ENCODE peak calls at places on chromosomes 12 and 14, in six cellular contexts. F, U, N, O, P and I are unnamed samples.

GRCh38 chr12:64256166-64256800 is 34.2 kb upstream of the KICS2 start:
- DNase-seq in F (no peak), U (no peak), N (no peak), O (no peak), P (peak; percentile 84), I (no peak)

GRCh38 chr12:22100952-22101748 is 55.1 kb downstream of the CMAS start:
- DNase-seq in F (no peak), U (no peak), N (peak; percentile 15), O (peak; percentile 46), P (peak; percentile 65), I (no peak)

GRCh38 chr12:8057839-8058238 is 8.3 kb downstream of the C3AR1 start:
- DNase-seq in F (no peak), U (no peak), N (no peak), O (no peak), P (peak; percentile 83), I (no peak)

GRCh38 chr14:52313903-52314481 is at the start of gene PTGER2:
- DNase-seq in F (peak; percentile 95), U (peak; percentile 14), N (peak; percentile 69), O (peak; percentile 93), P (peak; percentile 97), I (no peak)

GRCh38 chr14:98548071-98548686 is 723.8 kb downstream of the BCL11B start:
- DNase-seq in F (no peak), U (no peak), N (no peak), O (no peak), P (no peak), I (no peak)

GRCh38 chr12:33560653-33561208 is 121.1 kb upstream of the SYT10 start:
- DNase-seq in F (no peak), U (no peak), N (no peak), O (no peak), P (no peak), I (no peak)

GRCh38 chr14:100039903-100040302 is 25.3 kb upstream of the EVL start:
- DNase-seq in F (no peak), U (no peak), N (no peak), O (no peak), P (no peak), I (no peak)

GRCh38 chr14:95196826-95197497 is 39.6 kb upstream of the DICER1 start:
- DNase-seq in F (no peak), U (no peak), N (no peak), O (no peak), P (no peak), I (no peak)

GRCh38 chr14:94132285-94132887 is 3.0 kb upstream of the IFI27L2 start:
- DNase-seq in F (no peak), U (no peak), N (peak; percentile 49), O (peak; percentile 66), P (peak; percentile 83), I (no peak)

GRCh38 chr14:104206281-104206904 is 68.0 kb downstream of the KIF26A start:
- DNase-seq in F (no peak), U (no peak), N (no peak), O (peak; percentile 61), P (no peak), I (peak; percentile 41)

GRCh38 chr14:79554816-79555215 is 656.5 kb downstream of the DIO2 start:
- DNase-seq in F (no peak), U (no peak), N (no peak), O (no peak), P (no peak), I (no peak)

GRCh38 chr14:67241416-67242362 is at the start of gene PALS1:
- DNase-seq in F (no peak), U (no peak), N (no peak), O (no peak), P (peak; percentile 94), I (peak; percentile 53)

GRCh38 chr14:94505206-94505605 is 4.1 kb downstream of the SERPINA12 start:
- DNase-seq in F (no peak), U (no peak), N (no peak), O (no peak), P (no peak), I (no peak)

DNA sequence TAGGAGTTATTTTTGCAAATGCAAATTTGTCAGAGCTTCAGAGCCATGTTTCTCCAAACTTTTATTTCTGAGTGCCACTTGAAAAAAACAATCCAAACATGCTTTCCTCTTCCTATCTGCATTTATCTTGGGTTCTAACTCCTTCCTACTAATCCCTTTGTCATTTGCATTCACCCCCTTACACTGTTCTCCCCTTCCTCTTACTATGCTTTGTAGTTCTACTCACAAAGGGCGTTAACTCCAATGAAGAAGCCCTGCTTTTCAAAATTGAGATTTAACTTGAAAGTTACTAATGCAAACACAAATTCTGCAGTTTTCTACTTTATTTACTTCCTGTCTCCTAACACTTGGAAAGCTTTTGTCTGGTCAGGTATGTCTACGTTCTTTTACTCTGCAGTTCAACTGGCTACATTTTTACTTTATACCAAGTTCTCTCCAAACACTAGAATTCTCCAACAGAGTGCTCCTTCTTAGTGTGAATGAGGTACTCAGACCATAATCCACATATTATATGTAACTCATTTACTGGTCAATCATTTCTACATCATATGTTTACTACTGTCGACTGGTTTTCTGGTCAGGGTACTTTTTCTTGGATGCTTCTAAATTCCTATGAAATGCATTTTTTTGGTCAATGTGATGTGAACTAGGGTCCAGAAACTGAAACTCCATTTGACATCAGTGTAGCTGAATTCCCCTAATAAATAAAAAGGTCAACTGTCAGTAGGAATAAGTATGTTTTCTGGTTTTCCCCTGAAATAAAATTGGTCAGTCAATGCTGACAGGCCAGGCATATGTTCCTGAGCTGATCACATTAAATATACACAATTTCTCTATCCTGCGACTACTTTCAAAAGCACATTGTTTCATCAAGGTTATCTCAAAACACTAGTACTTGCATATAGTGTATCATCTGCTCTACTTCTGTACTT is 51.2 kb upstream of the OR5AU1 start:
- DNase-seq in F (no peak), U (no peak), N (no peak), O (no peak), P (no peak), I (no peak)
- H3K27ac ChIP-seq in F (no peak overlapping the region), U (no peak overlapping the region), N (no peak overlapping the region), O (no peak overlapping the region), P (no peak overlapping the region), I (no peak overlapping the region)

DNA sequence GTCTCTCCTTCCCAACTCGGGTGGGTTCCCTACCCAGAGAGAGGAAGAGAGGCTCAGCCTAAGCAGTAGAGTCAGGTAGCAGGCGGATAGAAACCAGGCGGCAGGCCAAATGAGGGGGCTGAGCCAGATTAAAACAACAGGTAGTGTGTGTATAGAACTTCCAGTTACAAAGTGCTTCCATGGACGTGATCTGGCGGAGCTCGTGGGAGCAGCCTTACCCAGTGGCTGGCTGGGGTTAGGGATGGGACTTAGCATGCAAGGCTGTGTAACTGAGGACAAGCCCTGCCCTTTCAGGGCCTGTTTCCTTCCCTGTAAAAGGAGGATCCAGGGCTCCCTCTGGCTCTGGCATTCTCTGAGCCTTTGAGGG is 8.3 kb downstream of the KRT80 start:
- DNase-seq in F (no peak), U (no peak), N (no peak), O (no peak), P (no peak), I (no peak)
- H3K27ac ChIP-seq in F (no peak overlapping the region), U (peak overlapping the region; percentile 76), N (no peak overlapping the region), O (peak overlapping the region; percentile 24), P (no peak overlapping the region), I (no peak overlapping the region)

GRCh38 chr14:28760431-28760996 is 6.1 kb upstream of the FOXG1 start:
- DNase-seq in F (no peak), U (no peak), N (no peak), O (no peak), P (no peak), I (no peak)
- H3K27ac ChIP-seq in F (no peak overlapping the region), U (no peak overlapping the region), N (no peak overlapping the region), O (no peak overlapping the region), P (no peak overlapping the region), I (peak overlapping the region; percentile 94)

DNA sequence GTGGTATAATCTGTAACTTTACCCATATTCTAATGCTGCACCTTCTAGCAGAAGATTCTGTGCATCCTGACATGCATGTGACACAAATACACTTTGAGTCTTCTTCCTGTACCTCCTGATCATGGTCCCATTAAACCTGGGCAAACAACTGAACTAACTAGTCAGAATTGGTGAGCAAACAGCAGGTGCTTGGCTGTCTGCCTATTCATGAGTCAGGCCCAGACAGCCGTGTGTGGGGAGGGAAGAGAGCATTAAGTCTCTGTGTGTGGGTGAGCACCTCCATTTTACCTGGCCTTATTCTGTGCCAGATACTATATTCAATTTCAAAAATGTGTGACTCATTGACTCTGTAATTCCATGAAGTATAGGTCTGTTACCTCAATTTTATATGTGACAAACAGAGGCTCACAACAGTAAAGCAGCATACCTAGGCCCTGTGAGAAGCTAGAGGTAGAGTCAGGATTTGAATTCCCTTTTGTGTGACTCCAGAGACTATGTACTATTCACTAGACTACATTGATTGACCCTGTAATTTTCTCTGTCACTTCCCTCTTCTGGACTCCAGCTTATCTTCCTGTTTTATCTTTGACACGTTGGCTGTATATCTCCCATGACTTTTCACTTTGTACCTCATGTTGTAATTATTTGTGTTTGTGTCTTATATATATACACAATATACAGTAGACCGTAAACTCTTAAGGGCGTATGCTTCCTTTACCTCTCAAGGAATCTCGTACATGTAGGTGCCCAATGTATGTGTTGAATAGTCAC is 32.2 kb downstream of the SUSD6 start:
- DNase-seq in F (peak; percentile 63), U (no peak), N (no peak), O (peak; percentile 90), P (peak; percentile 54), I (no peak)
- H3K27ac ChIP-seq in F (peak overlapping the region; percentile 32), U (peak overlapping the region; percentile 53), N (no peak overlapping the region), O (peak overlapping the region; percentile 74), P (no peak overlapping the region), I (no peak overlapping the region)

DNA sequence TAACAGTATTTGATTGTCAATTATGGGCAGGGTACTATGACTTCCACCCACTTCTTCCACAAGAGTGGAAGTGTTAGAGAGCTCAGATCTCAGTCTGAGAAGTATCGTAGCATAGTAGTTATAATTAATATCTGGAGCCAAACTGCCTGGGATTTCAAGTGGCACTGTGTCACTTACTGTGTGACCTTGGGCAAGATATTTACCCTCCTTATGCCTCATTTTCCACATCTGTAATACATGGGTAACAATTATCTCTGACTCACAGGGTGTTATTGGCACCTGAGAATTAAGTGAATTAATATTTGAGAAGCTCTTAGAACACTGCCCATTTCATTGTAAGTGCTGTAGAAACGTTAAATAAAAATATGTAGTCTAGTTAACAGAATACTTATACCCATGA is 11.5 kb downstream of the RAB21 start:
- DNase-seq in F (no peak), U (no peak), N (no peak), O (no peak), P (no peak), I (no peak)
- H3K27ac ChIP-seq in F (no peak overlapping the region), U (no peak overlapping the region), N (no peak overlapping the region), O (no peak overlapping the region), P (no peak overlapping the region), I (no peak overlapping the region)